ENCODE peak calls at places on chromosomes 13 and 19, in six cellular contexts. One of them, this sample, is unnamed.

GRCh38 chr19:38726761-38727301 is 17.4 kb downstream of the CAPN12 start:
- DNase-seq in neuronal stem cell: no peak
- DNase-seq in IMR-90: no peak
- DNase-seq in H1: no peak
- DNase-seq in trophoblast cell: no peak
- DNase-seq in mesenchymal stem cell: no peak
- DNase-seq in this sample: no peak

GRCh38 chr19:42352216-42352892 is 26.9 kb downstream of the MEGF8 start:
- DNase-seq in neuronal stem cell: peak; percentile 20
- DNase-seq in IMR-90: peak; percentile 8
- DNase-seq in H1: no peak
- DNase-seq in trophoblast cell: no peak
- DNase-seq in mesenchymal stem cell: peak; percentile 6
- DNase-seq in this sample: no peak

GRCh38 chr13:66087149-66087780 is 1142.9 kb downstream of the PCDH9 start:
- DNase-seq in neuronal stem cell: no peak
- DNase-seq in IMR-90: peak; percentile 7
- DNase-seq in H1: no peak
- DNase-seq in trophoblast cell: no peak
- DNase-seq in mesenchymal stem cell: peak; percentile 7
- DNase-seq in this sample: no peak

GRCh38 chr13:80931118-80931517 is 590.2 kb upstream of the SPRY2 start:
- DNase-seq in neuronal stem cell: no peak
- DNase-seq in IMR-90: no peak
- DNase-seq in H1: no peak
- DNase-seq in trophoblast cell: no peak
- DNase-seq in mesenchymal stem cell: no peak
- DNase-seq in this sample: no peak

GRCh38 chr13:101977475-101977874 is 424.4 kb downstream of the FGF14 start:
- DNase-seq in neuronal stem cell: no peak
- DNase-seq in IMR-90: no peak
- DNase-seq in H1: no peak
- DNase-seq in trophoblast cell: no peak
- DNase-seq in mesenchymal stem cell: no peak
- DNase-seq in this sample: no peak

GRCh38 chr13:33953781-33954180 is 135.8 kb downstream of the RFC3 start:
- DNase-seq in neuronal stem cell: no peak
- DNase-seq in IMR-90: no peak
- DNase-seq in H1: no peak
- DNase-seq in trophoblast cell: peak; percentile 32
- DNase-seq in mesenchymal stem cell: no peak
- DNase-seq in this sample: no peak

GRCh38 chr19:50197348-50197747 is 6.1 kb upstream of the MYH14 start:
- DNase-seq in neuronal stem cell: no peak
- DNase-seq in IMR-90: no peak
- DNase-seq in H1: no peak
- DNase-seq in trophoblast cell: no peak
- DNase-seq in mesenchymal stem cell: no peak
- DNase-seq in this sample: no peak

GRCh38 chr19:6088677-6089063 is 21.6 kb downstream of the RFX2 start:
- DNase-seq in neuronal stem cell: no peak
- DNase-seq in IMR-90: peak; percentile 49
- DNase-seq in H1: no peak
- DNase-seq in trophoblast cell: peak; percentile 39
- DNase-seq in mesenchymal stem cell: peak; percentile 28
- DNase-seq in this sample: no peak

GRCh38 chr13:96671073-96671472 is 323.2 kb downstream of the OXGR1 start:
- DNase-seq in neuronal stem cell: no peak
- DNase-seq in IMR-90: no peak
- DNase-seq in H1: no peak
- DNase-seq in trophoblast cell: no peak
- DNase-seq in mesenchymal stem cell: no peak
- DNase-seq in this sample: no peak

GRCh38 chr13:114004416-114005205 is 30.7 kb upstream of the C13orf46 start:
- DNase-seq in neuronal stem cell: no peak
- DNase-seq in IMR-90: peak; percentile 50
- DNase-seq in H1: no peak
- DNase-seq in trophoblast cell: no peak
- DNase-seq in mesenchymal stem cell: peak; percentile 72
- DNase-seq in this sample: no peak

GRCh38 chr19:46678110-46678732 is 17.2 kb upstream of the DACT3 start:
- DNase-seq in neuronal stem cell: no peak
- DNase-seq in IMR-90: no peak
- DNase-seq in H1: no peak
- DNase-seq in trophoblast cell: no peak
- DNase-seq in mesenchymal stem cell: no peak
- DNase-seq in this sample: peak; percentile 91

GRCh38 chr19:49565261-49565660 is 15.1 kb downstream of the NOSIP start:
- DNase-seq in neuronal stem cell: no peak
- DNase-seq in IMR-90: no peak
- DNase-seq in H1: no peak
- DNase-seq in trophoblast cell: no peak
- DNase-seq in mesenchymal stem cell: no peak
- DNase-seq in this sample: no peak

GRCh38 chr19:37867831-37868230 is 38.6 kb downstream of the WDR87 start:
- DNase-seq in neuronal stem cell: no peak
- DNase-seq in IMR-90: peak; percentile 82
- DNase-seq in H1: no peak
- DNase-seq in trophoblast cell: peak; percentile 3
- DNase-seq in mesenchymal stem cell: peak; percentile 70
- DNase-seq in this sample: no peak

GRCh38 chr13:36131215-36131930 is at the start of gene DCLK1:
- DNase-seq in neuronal stem cell: peak; percentile 56
- DNase-seq in IMR-90: no peak
- DNase-seq in H1: no peak
- DNase-seq in trophoblast cell: peak; percentile 31
- DNase-seq in mesenchymal stem cell: peak; percentile 1
- DNase-seq in this sample: peak; percentile 76

GRCh38 chr13:99418663-99419140 is 82.6 kb upstream of the TM9SF2 start:
- DNase-seq in neuronal stem cell: no peak
- DNase-seq in IMR-90: no peak
- DNase-seq in H1: no peak
- DNase-seq in trophoblast cell: no peak
- DNase-seq in mesenchymal stem cell: no peak
- DNase-seq in this sample: no peak

GRCh38 chr13:44306401-44307192 is 67.0 kb upstream of the SERP2 start:
- DNase-seq in neuronal stem cell: peak; percentile 17
- DNase-seq in IMR-90: peak; percentile 99
- DNase-seq in H1: no peak
- DNase-seq in trophoblast cell: peak; percentile 18
- DNase-seq in mesenchymal stem cell: peak; percentile 94
- DNase-seq in this sample: peak; percentile 60

GRCh38 chr13:103282571-103283450 is 216.6 kb upstream of the SLC10A2 start:
- DNase-seq in neuronal stem cell: no peak
- DNase-seq in IMR-90: peak; percentile 49
- DNase-seq in H1: no peak
- DNase-seq in trophoblast cell: peak; percentile 94
- DNase-seq in mesenchymal stem cell: peak; percentile 47
- DNase-seq in this sample: no peak

GRCh38 chr13:23921451-23921888 is 24.2 kb upstream of the C1QTNF9B start:
- DNase-seq in neuronal stem cell: peak; percentile 39
- DNase-seq in IMR-90: peak; percentile 66
- DNase-seq in H1: peak; percentile 54
- DNase-seq in trophoblast cell: peak; percentile 86
- DNase-seq in mesenchymal stem cell: peak; percentile 61
- DNase-seq in this sample: peak; percentile 68

GRCh38 chr19:41889896-41890295 is 6.9 kb downstream of the ARHGEF1 start:
- DNase-seq in neuronal stem cell: no peak
- DNase-seq in IMR-90: no peak
- DNase-seq in H1: no peak
- DNase-seq in trophoblast cell: no peak
- DNase-seq in mesenchymal stem cell: no peak
- DNase-seq in this sample: no peak

GRCh38 chr19:1863638-1864479 is 480 bp upstream of the KLF16 start:
- DNase-seq in neuronal stem cell: peak; percentile 94
- DNase-seq in IMR-90: peak; percentile 92
- DNase-seq in H1: no peak
- DNase-seq in trophoblast cell: peak; percentile 92
- DNase-seq in mesenchymal stem cell: peak; percentile 93
- DNase-seq in this sample: peak; percentile 93

GRCh38 chr19:43595605-43595998 is 332 bp downstream of the IRGQ start:
- DNase-seq in neuronal stem cell: no peak
- DNase-seq in IMR-90: no peak
- DNase-seq in H1: no peak
- DNase-seq in trophoblast cell: no peak
- DNase-seq in mesenchymal stem cell: no peak
- DNase-seq in this sample: no peak

GRCh38 chr19:35141627-35142401 is 1.2 kb upstream of the FXYD7 start:
- DNase-seq in neuronal stem cell: no peak
- DNase-seq in IMR-90: no peak
- DNase-seq in H1: no peak
- DNase-seq in trophoblast cell: peak; percentile 53
- DNase-seq in mesenchymal stem cell: peak; percentile 26
- DNase-seq in this sample: no peak

DNA sequence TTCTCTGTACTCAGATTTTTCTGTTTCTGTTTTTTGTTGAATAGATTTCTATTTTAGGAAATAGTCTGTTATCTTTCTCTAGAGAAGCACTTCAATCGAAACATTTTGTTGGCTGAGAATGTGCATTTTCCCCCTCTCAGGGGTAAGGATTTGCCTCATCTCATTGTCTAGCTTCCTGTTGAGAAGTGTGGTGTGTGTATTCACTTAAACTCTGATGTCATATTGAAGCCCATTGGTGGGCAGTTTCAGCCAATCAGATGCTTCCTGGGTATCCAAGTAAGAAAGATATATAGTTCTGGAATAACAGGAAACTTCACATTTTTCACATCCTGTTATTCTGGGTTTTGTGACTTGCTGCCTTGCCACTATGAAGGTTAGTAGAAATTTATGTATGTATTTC is 87.6 kb downstream of the ARHGEF7 start:
- DNase-seq in neuronal stem cell: no peak
- DNase-seq in IMR-90: peak; percentile 93
- DNase-seq in H1: no peak
- DNase-seq in trophoblast cell: peak; percentile 96
- DNase-seq in mesenchymal stem cell: peak; percentile 86
- DNase-seq in this sample: no peak
- H3K9ac ChIP-seq in neuronal stem cell: no peak overlapping the region
- H3K9ac ChIP-seq in IMR-90: no peak overlapping the region
- H3K9ac ChIP-seq in H1: no peak overlapping the region
- H3K9ac ChIP-seq in trophoblast cell: no peak overlapping the region
- H3K9ac ChIP-seq in mesenchymal stem cell: no peak overlapping the region
- H3K9ac ChIP-seq in this sample: no peak overlapping the region

GRCh38 chr13:70483599-70484276 is 375.5 kb upstream of the KLHL1 start:
- DNase-seq in neuronal stem cell: no peak
- DNase-seq in IMR-90: no peak
- DNase-seq in H1: no peak
- DNase-seq in trophoblast cell: no peak
- DNase-seq in mesenchymal stem cell: no peak
- DNase-seq in this sample: no peak
- H3K14ac ChIP-seq in neuronal stem cell: no peak overlapping the region
- H3K14ac ChIP-seq in IMR-90: no peak overlapping the region
- H3K14ac ChIP-seq in H1: no peak overlapping the region
- H3K14ac ChIP-seq in trophoblast cell: no peak overlapping the region
- H3K14ac ChIP-seq in mesenchymal stem cell: no peak overlapping the region
- H3K14ac ChIP-seq in this sample: no peak overlapping the region

GRCh38 chr19:13077233-13077632 is 25.4 kb downstream of the LYL1 start:
- DNase-seq in neuronal stem cell: no peak
- DNase-seq in IMR-90: no peak
- DNase-seq in H1: no peak
- DNase-seq in trophoblast cell: no peak
- DNase-seq in mesenchymal stem cell: no peak
- DNase-seq in this sample: no peak
- H3K4me1 ChIP-seq in neuronal stem cell: peaks cover 12% of the 10 kb centered on the region
- H3K4me1 ChIP-seq in IMR-90: peaks cover 34% of the 10 kb centered on the region
- H3K4me1 ChIP-seq in H1: peaks cover 18% of the 10 kb centered on the region
- H3K4me1 ChIP-seq in trophoblast cell: no peaks in the 10 kb centered on the region
- H3K4me1 ChIP-seq in mesenchymal stem cell: peaks cover 29% of the 10 kb centered on the region
- H3K4me1 ChIP-seq in this sample: peaks cover 8% of the 10 kb centered on the region

GRCh38 chr13:105871768-105872167 is 663.7 kb downstream of the EFNB2 start:
- DNase-seq in neuronal stem cell: no peak
- DNase-seq in IMR-90: no peak
- DNase-seq in H1: no peak
- DNase-seq in trophoblast cell: no peak
- DNase-seq in mesenchymal stem cell: no peak
- DNase-seq in this sample: no peak
- H3K9ac ChIP-seq in neuronal stem cell: no peak overlapping the region
- H3K9ac ChIP-seq in IMR-90: no peak overlapping the region
- H3K9ac ChIP-seq in H1: no peak overlapping the region
- H3K9ac ChIP-seq in trophoblast cell: no peak overlapping the region
- H3K9ac ChIP-seq in mesenchymal stem cell: no peak overlapping the region
- H3K9ac ChIP-seq in this sample: no peak overlapping the region

GRCh38 chr13:76597868-76598267 is 288.3 kb downstream of the KCTD12 start:
- DNase-seq in neuronal stem cell: no peak
- DNase-seq in IMR-90: no peak
- DNase-seq in H1: no peak
- DNase-seq in trophoblast cell: no peak
- DNase-seq in mesenchymal stem cell: no peak
- DNase-seq in this sample: no peak
- H3K14ac ChIP-seq in neuronal stem cell: no peak overlapping the region
- H3K14ac ChIP-seq in IMR-90: no peak overlapping the region
- H3K14ac ChIP-seq in H1: no peak overlapping the region
- H3K14ac ChIP-seq in trophoblast cell: no peak overlapping the region
- H3K14ac ChIP-seq in mesenchymal stem cell: no peak overlapping the region
- H3K14ac ChIP-seq in this sample: no peak overlapping the region

GRCh38 chr13:27170221-27170520 is 1.4 kb downstream of the USP12 start:
- DNase-seq in neuronal stem cell: no peak
- DNase-seq in IMR-90: peak; percentile 84
- DNase-seq in H1: no peak
- DNase-seq in trophoblast cell: no peak
- DNase-seq in mesenchymal stem cell: peak; percentile 83
- DNase-seq in this sample: no peak

GRCh38 chr13:27170521-27171243 is 929 bp downstream of the USP12 start:
- DNase-seq in neuronal stem cell: peak; percentile 54
- DNase-seq in IMR-90: no peak
- DNase-seq in H1: no peak
- DNase-seq in trophoblast cell: peak; percentile 73
- DNase-seq in mesenchymal stem cell: no peak
- DNase-seq in this sample: peak; percentile 69

GRCh38 chr13:27171244-27171829 is at the start of gene USP12:
- DNase-seq in neuronal stem cell: no peak
- DNase-seq in IMR-90: peak; percentile 22
- DNase-seq in H1: no peak
- DNase-seq in trophoblast cell: no peak
- DNase-seq in mesenchymal stem cell: peak; percentile 24
- DNase-seq in this sample: peak; percentile 63

GRCh38 chr13:27172495-27172842 is 858 bp upstream of the USP12 start:
- DNase-seq in neuronal stem cell: no peak
- DNase-seq in IMR-90: peak; percentile 63
- DNase-seq in H1: no peak
- DNase-seq in trophoblast cell: peak; percentile 62
- DNase-seq in mesenchymal stem cell: no peak
- DNase-seq in this sample: no peak

GRCh38 chr13:27171830-27172494 is 351 bp upstream of the USP12 start:
- DNase-seq in neuronal stem cell: peak; percentile 86
- DNase-seq in IMR-90: peak; percentile 90
- DNase-seq in H1: no peak
- DNase-seq in trophoblast cell: peak; percentile 95
- DNase-seq in mesenchymal stem cell: peak; percentile 90
- DNase-seq in this sample: peak; percentile 85
- H3K4me1 ChIP-seq in neuronal stem cell: peaks cover 4% of the 10 kb centered on the region
- H3K4me1 ChIP-seq in IMR-90: peaks cover 12% of the 10 kb centered on the region
- H3K4me1 ChIP-seq in H1: no peaks in the 10 kb centered on the region
- H3K4me1 ChIP-seq in trophoblast cell: peaks cover 4% of the 10 kb centered on the region
- H3K4me1 ChIP-seq in mesenchymal stem cell: peaks cover 7% of the 10 kb centered on the region
- H3K4me1 ChIP-seq in this sample: peaks cover 3% of the 10 kb centered on the region

This sample was measured in H9.